ENCODE peak calls at places on chromosomes 3 and 15, in five cellular contexts. L is NAMALWA; I is fibroblast of lung; X is stimulated activated CD4-positive, alpha-beta T cell treated with anti-CD3 and anti-CD28 coated beads, Interleukin-1b, Interleukin-23, amount 100 ng/mL, for 48 hours; R is BE2C. W is an unnamed sample.

GRCh38 chr3:177452487-177452886 is 255.2 kb upstream of the TBL1XR1 start:
- DNase-seq in L (no peak), I (peak; percentile 83), X (no peak), R (no peak), W (no peak)

GRCh38 chr3:67381667-67382272 is 272.6 kb downstream of the SUCLG2 start:
- DNase-seq in L (peak; percentile 35), I (peak; percentile 57), X (no peak), R (peak; percentile 42), W (no peak)

GRCh38 chr15:41961803-41962202 is 10.6 kb downstream of the EHD4 start:
- DNase-seq in L (no peak), I (no peak), X (no peak), R (no peak), W (no peak)

GRCh38 chr3:78116874-78117273 is 1077.0 kb downstream of the ROBO2 start:
- DNase-seq in L (no peak), I (no peak), X (no peak), R (no peak), W (no peak)

GRCh38 chr3:90010341-90010740 is 902.9 kb downstream of the EPHA3 start:
- DNase-seq in L (no peak), I (peak; percentile 79), X (no peak), R (no peak), W (no peak)

GRCh38 chr15:26294062-26294689 is 431.0 kb upstream of the ATP10A start:
- DNase-seq in L (no peak), I (no peak), X (no peak), R (no peak), W (peak; percentile 37)

GRCh38 chr15:32818758-32819405 is 101.1 kb downstream of the GREM1 start:
- DNase-seq in L (no peak), I (peak; percentile 80), X (no peak), R (no peak), W (no peak)

GRCh38 chr15:26438718-26439117 is 334.1 kb downstream of the GABRB3 start:
- DNase-seq in L (peak; percentile 21), I (no peak), X (no peak), R (no peak), W (no peak)

GRCh38 chr3:150114873-150115570 is 144.3 kb upstream of the PFN2 start:
- DNase-seq in L (no peak), I (peak; percentile 61), X (no peak), R (no peak), W (no peak)

GRCh38 chr3:53045784-53046170 is at the start of gene SFMBT1:
- DNase-seq in L (peak; percentile 33), I (peak; percentile 52), X (peak; percentile 69), R (peak; percentile 61), W (peak; percentile 76)

GRCh38 chr3:64995857-64996564 is 308.2 kb upstream of the ADAMTS9 start:
- DNase-seq in L (no peak), I (peak; percentile 20), X (no peak), R (no peak), W (peak; percentile 24)

GRCh38 chr3:136891934-136892855 is 30.2 kb downstream of the NCK1 start:
- DNase-seq in L (no peak), I (no peak), X (no peak), R (no peak), W (no peak)

GRCh38 chr15:98966036-98966787 is 41.4 kb downstream of the PGPEP1L start:
- DNase-seq in L (no peak), I (no peak), X (no peak), R (no peak), W (no peak)

GRCh38 chr3:189235214-189235613 is 63.4 kb downstream of the TPRG1 start:
- DNase-seq in L (no peak), I (no peak), X (no peak), R (no peak), W (no peak)

GRCh38 chr3:146164071-146164470 is 3.1 kb upstream of the PLOD2 start:
- DNase-seq in L (no peak), I (no peak), X (no peak), R (no peak), W (no peak)